ENCODE peak calls at places on chromosomes 13 and 19, in seven cellular contexts. R, I, H, B, P, F and J are unnamed samples.

GRCh38 chr13:96672016-96672415 is 322.3 kb downstream of the OXGR1 start:
- DNase-seq in R (no peak), B (no peak), H (no peak), F (no peak), P (no peak), I (no peak), J (no peak)

GRCh38 chr13:100330662-100331061 is 241.8 kb downstream of the PCCA start:
- DNase-seq in R (no peak), B (peak; percentile 30), F (no peak), P (no peak), I (no peak), H (no peak), J (no peak)

GRCh38 chr13:31756346-31756745 is 17.0 kb downstream of the RXFP2 start:
- DNase-seq in P (no peak), H (no peak), B (peak; percentile 95), I (peak; percentile 90), F (no peak), R (no peak), J (no peak)

GRCh38 chr19:43467730-43468129 is 2.3 kb upstream of the LYPD3 start:
- DNase-seq in F (no peak), I (no peak), P (no peak), B (peak; percentile 48), H (no peak), R (no peak), J (no peak)

GRCh38 chr19:28351761-28352160 is 861.2 kb downstream of the UQCRFS1 start:
- DNase-seq in H (no peak), B (peak; percentile 61), F (no peak), I (no peak), P (no peak), R (no peak), J (no peak)

GRCh38 chr13:106083620-106084350 is 451.7 kb downstream of the EFNB2 start:
- DNase-seq in F (no peak), B (peak; percentile 47), P (peak; percentile 46), R (peak; percentile 24), H (peak; percentile 70), I (no peak), J (peak; percentile 70)

GRCh38 chr13:52455677-52456041 is 381 bp downstream of the CKAP2 start:
- DNase-seq in F (peak; percentile 80), I (no peak), B (peak; percentile 52), H (peak; percentile 89), P (peak; percentile 49), R (peak; percentile 62), J (peak; percentile 94)

GRCh38 chr13:113537909-113538688 is 46.5 kb upstream of the TFDP1 start:
- DNase-seq in F (peak; percentile 32), B (no peak), H (no peak), P (no peak), R (no peak), I (no peak), J (peak; percentile 35)

GRCh38 chr19:2613507-2614295 is 88.8 kb downstream of the GNG7 start:
- DNase-seq in H (peak; percentile 73), B (peak; percentile 23), F (peak; percentile 59), I (no peak), R (no peak), P (no peak), J (peak; percentile 91)

GRCh38 chr19:42018503-42019193 is 24.6 kb upstream of the ATP1A3 start:
- DNase-seq in B (peak; percentile 25), R (no peak), I (no peak), F (no peak), P (no peak), H (no peak), J (no peak)

GRCh38 chr13:48527955-48528354 is 4.9 kb downstream of the RCBTB2 start:
- DNase-seq in H (no peak), P (no peak), F (no peak), R (no peak), B (no peak), I (no peak), J (no peak)

GRCh38 chr13:40355126-40355719 is 311.2 kb downstream of the FOXO1 start:
- DNase-seq in H (peak; percentile 71), R (no peak), B (no peak), F (no peak), P (no peak), I (no peak), J (no peak)

GRCh38 chr13:59672445-59672844 is 491.3 kb downstream of the DIAPH3 start:
- DNase-seq in H (no peak), I (no peak), B (no peak), P (no peak), F (no peak), R (no peak), J (no peak)

GRCh38 chr13:52845334-52845761 is 3.1 kb downstream of the PCDH8 start:
- DNase-seq in H (peak; percentile 70), I (no peak), R (no peak), P (no peak), B (no peak), F (no peak), J (peak; percentile 68)

GRCh38 chr19:48750771-48751504 is 1.5 kb downstream of the FUT1 start:
- DNase-seq in B (no peak), P (no peak), I (no peak), R (peak; percentile 55), H (no peak), F (no peak), J (no peak)
- H3K4me3 ChIP-seq in B (no peak overlapping the region), P (peak overlapping the region; percentile 78), I (no peak overlapping the region), R (peak overlapping the region; percentile 19), H (no peak overlapping the region), F (no peak overlapping the region), J (no peak overlapping the region)

GRCh38 chr13:70107498-70108271 is at the start of gene ATXN8OS:
- DNase-seq in P (no peak), R (no peak), F (no peak), H (peak; percentile 38), I (no peak), B (peak; percentile 3), J (peak; percentile 50)

GRCh38 chr13:70108276-70108845 is at the start of gene KLHL1:
- DNase-seq in F (no peak), R (no peak), P (no peak), H (no peak), B (no peak), I (no peak), J (peak; percentile 2)

GRCh38 chr13:70104481-70104880 is 3.1 kb upstream of the ATXN8OS start:
- DNase-seq in B (no peak), H (no peak), P (no peak), R (no peak), F (no peak), I (no peak), J (no peak)

GRCh38 chr13:70107125-70107497 is 515 bp upstream of the ATXN8OS start:
- DNase-seq in B (no peak), R (no peak), H (no peak), F (no peak), I (no peak), P (no peak), J (no peak)
- H3K4me3 ChIP-seq in B (no peak overlapping the region), R (no peak overlapping the region), H (no peak overlapping the region), F (no peak overlapping the region), I (no peak overlapping the region), P (no peak overlapping the region), J (peak overlapping the region; percentile 38)

DNA sequence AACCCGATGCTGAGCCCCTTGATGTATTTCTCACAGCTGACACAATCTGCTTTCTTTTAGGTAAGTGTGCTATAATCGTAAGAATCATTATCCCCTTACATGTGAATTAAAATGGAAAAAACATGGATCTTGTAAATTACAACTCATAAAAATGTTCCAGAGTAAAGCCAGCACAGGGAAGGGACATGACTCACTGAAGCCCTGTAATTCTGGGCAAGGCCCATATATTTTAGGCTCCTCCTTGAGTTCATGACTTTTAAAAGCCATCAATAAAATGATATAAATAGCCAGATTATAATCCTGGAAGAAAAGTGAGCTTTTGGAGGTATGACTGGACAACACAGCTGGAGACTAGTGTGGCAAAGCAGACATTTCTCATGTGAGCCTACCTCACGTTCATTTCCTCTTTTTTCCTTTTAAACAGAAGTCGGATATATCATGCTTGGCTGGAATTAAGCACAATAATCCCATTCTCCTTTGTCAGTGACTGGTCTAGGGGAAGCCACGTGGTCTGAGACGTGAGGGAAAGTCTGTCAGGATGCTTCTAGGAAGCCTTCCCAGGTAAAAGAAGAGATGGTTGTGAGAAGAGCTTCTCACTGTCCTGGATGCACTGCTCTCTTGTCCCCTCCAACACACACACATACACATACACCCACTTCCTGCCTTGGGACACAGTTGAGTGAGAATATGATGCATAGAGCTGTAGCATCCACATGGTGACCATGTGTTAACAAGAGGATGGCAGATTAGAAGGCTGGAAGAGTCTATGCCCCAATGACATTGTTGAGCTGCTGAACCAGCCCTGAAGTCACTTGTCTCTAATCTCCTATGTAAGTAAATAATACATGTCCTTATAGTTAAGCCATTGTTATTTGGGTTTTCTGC is 165.4 kb downstream of the RGCC start:
- DNase-seq in B (peak; percentile 54), F (no peak), H (no peak), P (no peak), R (no peak), I (peak; percentile 89), J (no peak)
- H3K4me3 ChIP-seq in B (no peak overlapping the region), F (no peak overlapping the region), H (no peak overlapping the region), P (no peak overlapping the region), R (no peak overlapping the region), I (no peak overlapping the region), J (no peak overlapping the region)

GRCh38 chr19:5097959-5098623 is 129.2 kb downstream of the KDM4B start:
- DNase-seq in H (no peak), I (no peak), F (no peak), P (no peak), B (no peak), R (peak; percentile 87), J (no peak)
- H3K4me3 ChIP-seq in H (no peak overlapping the region), I (no peak overlapping the region), F (no peak overlapping the region), P (no peak overlapping the region), B (no peak overlapping the region), R (no peak overlapping the region), J (no peak overlapping the region)

GRCh38 chr19:40807147-40808020 is 8.4 kb downstream of the EGLN2 start:
- DNase-seq in R (no peak), B (no peak), P (no peak), F (no peak), H (peak; percentile 85), I (no peak), J (peak; percentile 80)
- H3K4me3 ChIP-seq in R (no peak overlapping the region), B (no peak overlapping the region), P (no peak overlapping the region), F (no peak overlapping the region), H (no peak overlapping the region), I (no peak overlapping the region), J (no peak overlapping the region)

GRCh38 chr19:18499055-18499775 is 22.7 kb downstream of the ELL start:
- DNase-seq in B (no peak), I (no peak), P (no peak), H (no peak), R (no peak), F (no peak), J (no peak)

GRCh38 chr19:18495204-18495911 is 26.5 kb downstream of the ELL start:
- DNase-seq in R (no peak), P (no peak), I (no peak), F (no peak), H (no peak), B (no peak), J (peak; percentile 86)

GRCh38 chr19:18494267-18494607 is 27.6 kb downstream of the ELL start:
- DNase-seq in B (peak; percentile 61), R (no peak), H (no peak), F (peak; percentile 70), I (no peak), P (no peak), J (no peak)

GRCh38 chr19:18496167-18496979 is 25.5 kb downstream of the ELL start:
- DNase-seq in R (peak; percentile 86), P (no peak), I (no peak), B (peak; percentile 59), F (no peak), H (peak; percentile 33), J (no peak)

DNA sequence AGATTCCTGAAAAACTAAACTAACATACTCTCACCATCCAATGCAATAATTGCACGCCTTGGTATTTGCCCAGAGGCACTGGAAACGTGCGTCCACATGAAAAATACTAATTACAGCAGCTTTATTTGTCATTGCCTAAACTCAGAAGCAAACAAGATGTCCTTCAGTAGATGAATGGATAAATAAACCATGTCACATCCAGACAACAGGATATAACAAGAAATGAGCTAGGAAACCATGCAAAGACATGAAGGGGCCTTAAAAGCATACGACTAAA is 25.0 kb downstream of the ELL start:
- DNase-seq in P (no peak), H (no peak), B (no peak), R (no peak), F (no peak), I (no peak), J (no peak)
- H3K4me3 ChIP-seq in P (no peak overlapping the region), H (no peak overlapping the region), B (no peak overlapping the region), R (no peak overlapping the region), F (no peak overlapping the region), I (no peak overlapping the region), J (no peak overlapping the region)